ENCODE peak calls at places on chromosomes 11 and 22, in seven cellular contexts. Y is HCT116, T is PC-9, F is SK-N-SH, B is OCI-LY7, D is PC-3, O is IMR-90. J is an unnamed sample. For H3K4me1, the result is how much of the 10 kb centered on the place peaks cover.

GRCh38 chr11:110971110-110971509 is 258.9 kb upstream of the ARHGAP20 start:
- DNase-seq in B (no peak), F (no peak), T (peak), D (peak), Y (no peak), O (peak), J (no peak)

GRCh38 chr22:35154937-35155387 is 89.0 kb downstream of the ISX start:
- DNase-seq in B (peak), F (peak), Y (peak), D (peak), O (peak), T (peak), J (peak)

GRCh38 chr11:111455291-111456085 is 56.7 kb downstream of the BTG4 start:
- DNase-seq in Y (no peak), D (no peak), T (no peak), O (no peak), F (peak), B (no peak), J (no peak)

GRCh38 chr11:99268895-99269294 is 248.1 kb downstream of the CNTN5 start:
- DNase-seq in Y (no peak), D (peak), B (no peak), T (no peak), F (no peak), O (no peak), J (no peak)

GRCh38 chr11:116507849-116508695 is 264.7 kb downstream of the BUD13 start:
- DNase-seq in D (no peak), O (no peak), Y (no peak), F (no peak), T (no peak), B (no peak), J (no peak)

GRCh38 chr22:32951807-32952153 is 106.4 kb downstream of the SYN3 start:
- DNase-seq in F (peak), B (no peak), D (no peak), T (no peak), O (no peak), Y (no peak), J (no peak)

GRCh38 chr22:49826603-49827306 is 918 bp downstream of the BRD1 start:
- DNase-seq in O (peak), D (no peak), Y (no peak), F (peak), T (no peak), B (peak), J (peak)

GRCh38 chr11:60870276-60870675 is 2.9 kb downstream of the ZP1 start:
- DNase-seq in D (no peak), Y (no peak), F (peak), T (no peak), O (no peak), B (peak), J (peak)

GRCh38 chr11:8870461-8871282 is 40.3 kb upstream of the AKIP1 start:
- DNase-seq in T (peak), O (peak), Y (peak), F (peak), D (peak), B (no peak), J (peak)

GRCh38 chr11:123382555-123383074 is 47.5 kb upstream of the GRAMD1B start:
- DNase-seq in F (no peak), B (no peak), O (no peak), D (no peak), Y (no peak), T (no peak), J (no peak)

GRCh38 chr22:45242778-45243191 is 2.1 kb upstream of the KIAA0930 start:
- DNase-seq in D (peak), O (no peak), B (no peak), F (no peak), Y (no peak), T (no peak), J (no peak)

GRCh38 chr11:25855916-25856315 is 476.0 kb upstream of the ANO3 start:
- DNase-seq in D (no peak), T (no peak), B (no peak), O (no peak), Y (no peak), F (no peak), J (no peak)

GRCh38 chr11:70742553-70743291 is 344.4 kb downstream of the CTTN start:
- DNase-seq in O (no peak), D (no peak), T (no peak), Y (no peak), B (no peak), F (peak), J (peak)

GRCh38 chr11:128733440-128734115 is 39.7 kb downstream of the FLI1 start:
- DNase-seq in O (peak), D (no peak), F (peak), B (peak), Y (no peak), T (no peak), J (peak)

GRCh38 chr11:112363527-112363926 is 102.9 kb upstream of the PLET1 start:
- DNase-seq in Y (no peak), T (peak), F (no peak), B (no peak), D (peak), O (peak), J (no peak)

GRCh38 chr11:12884751-12885318 is 124.3 kb upstream of the RASSF10 start:
- DNase-seq in O (no peak), Y (no peak), B (no peak), T (no peak), F (no peak), D (no peak), J (no peak)

GRCh38 chr22:31895317-31896133 is 48.8 kb upstream of the YWHAH start:
- DNase-seq in T (no peak), Y (no peak), O (peak), B (no peak), F (no peak), D (no peak), J (no peak)

GRCh38 chr11:131838016-131838415 is 467.6 kb downstream of the NTM start:
- DNase-seq in B (no peak), Y (no peak), D (no peak), F (no peak), T (no peak), O (no peak), J (no peak)

GRCh38 chr22:37802310-37803194 is 5.2 kb upstream of the GCAT start:
- DNase-seq in B (no peak), F (peak), Y (no peak), O (peak), D (peak), T (peak), J (peak)

DNA sequence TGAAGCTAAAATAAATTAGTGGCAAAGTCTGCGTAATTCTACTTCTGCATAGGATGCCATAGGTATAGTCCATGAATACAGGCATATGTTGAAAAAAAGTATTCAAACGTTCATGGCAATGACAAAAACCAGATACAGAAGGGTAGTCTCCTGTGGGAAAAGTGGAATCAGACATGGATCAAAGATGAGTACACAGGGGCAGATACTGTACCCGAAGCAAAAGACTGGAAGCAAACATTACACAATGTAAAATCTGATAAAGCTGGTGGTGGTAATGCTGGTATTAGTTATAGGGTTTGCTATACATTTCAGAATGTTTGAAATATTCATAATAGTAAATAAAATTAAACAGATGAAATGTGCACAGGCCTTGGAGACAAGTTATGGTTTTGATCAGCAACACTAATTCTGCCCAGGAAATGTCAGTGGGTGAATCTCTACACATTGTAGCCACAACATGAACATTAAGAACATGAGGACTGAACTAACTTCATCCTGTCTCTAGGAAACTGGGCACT is 607.6 kb downstream of the SOX6 start:
- DNase-seq in F (no peak), Y (no peak), O (no peak), D (no peak), B (no peak), T (no peak), J (no peak)
- H3K4me1 ChIP-seq in F (under half), Y (under half), O (under half), D (under half), B (under half), T (under half), J (under half)

GRCh38 chr11:68099057-68099456 is 22.1 kb downstream of the CHKA start:
- DNase-seq in T (no peak), F (no peak), O (no peak), D (no peak), B (peak), Y (no peak), J (no peak)
- H2AFZ ChIP-seq in T (no peak), F (no peak), O (no peak), D (no peak), B (peak), Y (no peak), J (no peak)

DNA sequence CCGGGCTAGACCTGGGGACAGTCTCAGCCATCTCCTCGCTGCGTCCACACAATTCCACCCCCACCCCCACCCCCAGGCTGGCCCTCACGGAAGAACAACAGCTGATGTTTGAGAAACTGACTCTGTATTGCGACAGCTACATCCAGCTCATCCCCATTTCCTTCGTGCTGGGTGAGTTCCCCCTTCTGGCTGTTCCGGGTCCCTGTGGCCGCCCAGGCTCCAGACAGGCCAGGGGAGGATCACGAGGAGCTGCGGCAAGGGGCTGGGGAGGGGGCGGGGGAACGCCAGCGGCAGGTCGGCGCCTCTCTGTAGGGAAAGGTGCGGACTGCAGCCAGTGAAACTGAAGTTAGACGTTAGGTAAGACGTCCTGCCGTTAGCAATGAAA is 4.9 kb downstream of the BEST1 start:
- DNase-seq in T (peak), O (peak), Y (no peak), D (no peak), F (no peak), B (no peak), J (peak)
- H3K4me2 ChIP-seq in T (peak), O (peak), Y (no peak), D (no peak), F (no peak), B (no peak), J (peak)

GRCh38 chr11:1487091-1487850 is 692 bp upstream of the MOB2 start:
- DNase-seq in O (no peak), D (no peak), F (no peak), B (no peak), Y (no peak), T (no peak), J (no peak)
- H3K4me1 ChIP-seq in O (under half), D (under half), F (under half), B (under half), Y (under half), T (under half), J (under half)

DNA sequence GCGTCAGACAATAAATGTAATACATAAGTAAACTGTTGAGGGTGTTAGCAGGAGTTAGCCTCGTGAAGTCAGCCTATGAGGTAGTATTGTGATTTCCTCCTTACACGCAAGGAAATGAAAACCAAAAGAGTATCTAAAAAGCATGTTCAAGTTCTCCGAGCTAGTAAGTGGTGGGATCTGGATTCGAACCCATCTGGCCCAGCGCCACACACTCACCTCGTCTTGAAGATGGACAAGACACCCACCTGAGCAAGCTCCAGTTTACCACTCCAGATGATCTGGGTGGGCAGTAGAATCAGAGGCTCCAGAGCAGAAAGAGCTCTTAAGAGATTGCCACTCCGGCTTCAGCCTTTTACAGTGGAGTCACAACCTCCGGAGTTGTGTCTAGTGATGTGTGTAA is 140.3 kb downstream of the PKNOX2 start:
- DNase-seq in O (no peak), Y (no peak), F (no peak), T (no peak), B (no peak), D (no peak), J (no peak)
- H2AFZ ChIP-seq in O (no peak), Y (no peak), F (no peak), T (no peak), B (no peak), D (no peak), J (no peak)

GRCh38 chr22:46890819-46891218 is 128.4 kb downstream of the TBC1D22A start:
- DNase-seq in F (no peak), O (no peak), D (no peak), B (no peak), Y (no peak), T (no peak), J (no peak)

GRCh38 chr22:46891382-46891951 is 129.0 kb downstream of the TBC1D22A start:
- DNase-seq in F (peak), D (no peak), O (no peak), T (no peak), B (no peak), Y (no peak), J (no peak)

GRCh38 chr22:46893281-46894020 is 131.0 kb downstream of the TBC1D22A start:
- DNase-seq in O (no peak), Y (no peak), F (no peak), T (no peak), B (no peak), D (no peak), J (no peak)

GRCh38 chr22:46894081-46894671 is 131.7 kb downstream of the TBC1D22A start:
- DNase-seq in Y (no peak), O (peak), T (no peak), B (no peak), F (peak), D (no peak), J (no peak)

DNA sequence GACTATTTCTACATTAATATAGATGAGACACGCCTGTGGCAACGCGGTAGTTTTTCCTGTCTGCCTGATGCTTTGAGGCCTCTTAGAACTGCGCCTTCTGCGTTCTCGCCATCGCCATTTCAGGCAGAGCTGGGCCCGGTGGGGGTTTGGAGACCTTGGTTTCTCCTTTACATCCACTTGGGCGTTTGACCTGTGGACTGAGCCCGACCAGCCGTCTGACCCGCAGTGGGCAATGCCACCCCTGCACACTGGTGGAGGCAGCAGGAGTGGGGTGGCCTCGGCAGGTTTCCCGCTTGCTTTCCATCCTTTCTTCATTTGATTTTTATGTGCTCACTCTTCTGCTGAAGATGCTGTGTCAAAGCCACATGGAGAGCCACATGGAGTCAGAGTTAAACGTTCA is 130.4 kb downstream of the TBC1D22A start:
- DNase-seq in O (no peak), F (no peak), Y (no peak), B (no peak), D (no peak), T (no peak), J (no peak)
- H3K4me2 ChIP-seq in O (no peak), F (no peak), Y (no peak), B (no peak), D (no peak), T (no peak), J (no peak)

DNA sequence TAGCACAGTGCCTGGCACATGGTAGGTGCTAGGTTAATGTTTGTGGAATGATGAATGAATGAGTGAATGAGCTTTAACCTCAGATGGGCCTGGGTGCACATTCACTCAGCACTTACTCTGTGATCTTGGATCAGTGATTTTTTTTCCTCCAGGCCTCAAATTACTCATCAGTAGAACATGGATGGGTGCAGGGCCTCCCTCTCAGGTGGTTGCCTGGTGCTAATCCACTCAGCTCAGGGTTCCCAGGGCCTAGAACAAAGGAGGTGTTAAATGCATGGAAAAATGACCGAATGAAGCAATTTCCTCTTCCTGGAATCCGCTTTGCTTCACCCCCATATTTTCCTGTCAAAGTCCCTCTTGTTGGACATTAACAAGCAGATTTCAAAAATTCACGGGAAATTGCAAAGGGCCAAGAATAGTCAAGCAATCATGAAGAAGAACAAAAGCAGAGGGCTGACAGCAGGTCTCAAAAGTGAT is 93.5 kb downstream of the MYEOV start:
- DNase-seq in B (no peak), D (peak), T (no peak), Y (no peak), O (no peak), F (no peak), J (no peak)
- H3K4me1 ChIP-seq in B (under half), D (under half), T (under half), Y (under half), O (under half), F (under half), J (under half)

J was measured in neural progenitor cell.